ENCODE peak calls at places on chromosome 22, in six cellular contexts. B is posterior vena cava; L is T-cell; F is KBM-7; R is activated naive CD8-positive, alpha-beta T cell treated with anti-CD3 and anti-CD28 coated beads for 36 hours; Z is GM12891. I is an unnamed sample.

GRCh38 chr22:40436460-40437431 is 66.4 kb downstream of the SGSM3 start:
- DNase-seq in R (peak; percentile 54), L (peak; percentile 37), B (no peak), F (peak; percentile 86), Z (no peak), I (peak; percentile 54)

GRCh38 chr22:42990131-42990838 is 24.7 kb downstream of the PACSIN2 start:
- DNase-seq in F (no peak), L (no peak), B (no peak), Z (no peak), R (no peak), I (no peak)

GRCh38 chr22:49693416-49693815 is 134.3 kb downstream of the BRD1 start:
- DNase-seq in B (no peak), L (no peak), Z (no peak), F (no peak), R (no peak), I (no peak)

GRCh38 chr22:42022162-42022847 is 23.7 kb downstream of the WBP2NL start:
- DNase-seq in Z (peak; percentile 26), F (peak; percentile 25), R (no peak), B (no peak), L (no peak), I (peak; percentile 30)

GRCh38 chr22:29195964-29196666 is 9.6 kb upstream of the EMID1 start:
- DNase-seq in L (no peak), F (no peak), R (no peak), Z (no peak), B (peak; percentile 67), I (no peak)

GRCh38 chr22:16844529-16844928 is 19.3 kb upstream of the XKR3 start:
- DNase-seq in L (no peak), Z (no peak), B (no peak), F (no peak), R (no peak), I (no peak)

GRCh38 chr22:38124236-38124974 is 13.9 kb upstream of the BAIAP2L2 start:
- DNase-seq in R (no peak), Z (no peak), L (no peak), F (no peak), B (no peak), I (no peak)

GRCh38 chr22:21642584-21643448 is 714 bp downstream of the SDF2L1 start:
- DNase-seq in B (peak; percentile 86), L (peak; percentile 59), R (peak; percentile 66), Z (peak; percentile 51), F (peak; percentile 73), I (peak; percentile 82)

GRCh38 chr22:32558681-32559355 is 84.2 kb downstream of the FBXO7 start:
- DNase-seq in Z (no peak), B (peak; percentile 96), L (no peak), R (no peak), F (no peak), I (no peak)

GRCh38 chr22:27883656-27884350 is 35.3 kb downstream of the PITPNB start:
- DNase-seq in F (no peak), Z (no peak), B (no peak), R (no peak), L (no peak), I (no peak)

GRCh38 chr22:35154937-35155387 is 89.0 kb downstream of the ISX start:
- DNase-seq in F (peak; percentile 54), R (peak; percentile 14), B (peak; percentile 72), Z (peak; percentile 44), L (no peak), I (peak; percentile 65)

GRCh38 chr22:50269573-50270301 is 443 bp downstream of the MAPK11 start:
- DNase-seq in L (peak; percentile 18), B (no peak), F (peak; percentile 46), Z (no peak), R (peak; percentile 58), I (peak; percentile 86)

GRCh38 chr22:30266445-30267381 is at the start of gene OSM:
- DNase-seq in Z (no peak), L (peak; percentile 76), R (peak; percentile 78), B (peak; percentile 94), F (peak; percentile 94), I (no peak)

GRCh38 chr22:17098379-17098819 is 13.6 kb downstream of the IL17RA start:
- DNase-seq in R (no peak), L (peak; percentile 31), F (peak; percentile 94), B (peak; percentile 59), Z (no peak), I (no peak)

GRCh38 chr22:31526275-31526674 is 29.9 kb downstream of the SFI1 start:
- DNase-seq in L (no peak), F (no peak), R (peak; percentile 51), B (no peak), Z (no peak), I (no peak)

GRCh38 chr22:43996981-43997265 is 27.2 kb upstream of the PARVB start:
- DNase-seq in Z (no peak), L (no peak), F (no peak), R (no peak), B (no peak), I (no peak)

GRCh38 chr22:45997077-45997774 is 20.3 kb upstream of the WNT7B start:
- DNase-seq in F (peak; percentile 91), Z (peak; percentile 69), L (peak; percentile 18), R (no peak), B (peak; percentile 98), I (peak; percentile 68)

GRCh38 chr22:38756631-38757463 is 1.0 kb upstream of the SUN2 start:
- DNase-seq in L (no peak), B (no peak), Z (no peak), F (peak; percentile 26), R (no peak), I (no peak)